ENCODE peak calls at places on chromosomes 13 and 19, in nine cellular contexts. One of them, this sample, is unnamed.

GRCh38 chr13:45534604-45535003 is 69.9 kb downstream of the COG3 start:
- DNase-seq in AG09319: no peak
- DNase-seq in stimulated activated naive CD8-positive, alpha-beta T cell treated with anti-CD3 and anti-CD28 coated beads, Interleukin-15, Interleukin-2, amounts not matched to agents 100 U/mL and 50 U/mL, for 24 hours: no peak
- DNase-seq in putamen: no peak
- DNase-seq in GM12865: no peak
- DNase-seq in astrocyte: no peak
- DNase-seq in vagina: no peak
- DNase-seq in mucosa of descending colon: no peak
- DNase-seq in effector memory CD4-positive, alpha-beta T cell: no peak
- DNase-seq in this sample: no peak

GRCh38 chr19:13684021-13684420 is 80.3 kb upstream of the MRI1 start:
- DNase-seq in putamen: peak
- DNase-seq in effector memory CD4-positive, alpha-beta T cell: no peak
- DNase-seq in AG09319: no peak
- DNase-seq in stimulated activated naive CD8-positive, alpha-beta T cell treated with anti-CD3 and anti-CD28 coated beads, Interleukin-15, Interleukin-2, amounts not matched to agents 100 U/mL and 50 U/mL, for 24 hours: no peak
- DNase-seq in GM12865: no peak
- DNase-seq in vagina: no peak
- DNase-seq in mucosa of descending colon: no peak
- DNase-seq in astrocyte: no peak
- DNase-seq in this sample: no peak

GRCh38 chr13:64925284-64925683 is 2304.9 kb downstream of the PCDH9 start:
- DNase-seq in effector memory CD4-positive, alpha-beta T cell: no peak
- DNase-seq in GM12865: peak
- DNase-seq in mucosa of descending colon: no peak
- DNase-seq in putamen: no peak
- DNase-seq in AG09319: no peak
- DNase-seq in vagina: no peak
- DNase-seq in astrocyte: no peak
- DNase-seq in stimulated activated naive CD8-positive, alpha-beta T cell treated with anti-CD3 and anti-CD28 coated beads, Interleukin-15, Interleukin-2, amounts not matched to agents 100 U/mL and 50 U/mL, for 24 hours: no peak
- DNase-seq in this sample: no peak

GRCh38 chr19:44777715-44778347 is at the start of gene CBLC:
- DNase-seq in astrocyte: no peak
- DNase-seq in GM12865: no peak
- DNase-seq in effector memory CD4-positive, alpha-beta T cell: no peak
- DNase-seq in vagina: no peak
- DNase-seq in mucosa of descending colon: peak
- DNase-seq in putamen: no peak
- DNase-seq in stimulated activated naive CD8-positive, alpha-beta T cell treated with anti-CD3 and anti-CD28 coated beads, Interleukin-15, Interleukin-2, amounts not matched to agents 100 U/mL and 50 U/mL, for 24 hours: no peak
- DNase-seq in AG09319: no peak
- DNase-seq in this sample: no peak

GRCh38 chr19:50324331-50324730 is 4.8 kb downstream of the KCNC3 start:
- DNase-seq in stimulated activated naive CD8-positive, alpha-beta T cell treated with anti-CD3 and anti-CD28 coated beads, Interleukin-15, Interleukin-2, amounts not matched to agents 100 U/mL and 50 U/mL, for 24 hours: no peak
- DNase-seq in astrocyte: no peak
- DNase-seq in effector memory CD4-positive, alpha-beta T cell: no peak
- DNase-seq in vagina: no peak
- DNase-seq in mucosa of descending colon: peak
- DNase-seq in putamen: no peak
- DNase-seq in AG09319: no peak
- DNase-seq in GM12865: no peak
- DNase-seq in this sample: no peak

GRCh38 chr13:43894438-43894837 is 14.7 kb downstream of the LACC1 start:
- DNase-seq in mucosa of descending colon: no peak
- DNase-seq in AG09319: no peak
- DNase-seq in stimulated activated naive CD8-positive, alpha-beta T cell treated with anti-CD3 and anti-CD28 coated beads, Interleukin-15, Interleukin-2, amounts not matched to agents 100 U/mL and 50 U/mL, for 24 hours: no peak
- DNase-seq in vagina: no peak
- DNase-seq in effector memory CD4-positive, alpha-beta T cell: no peak
- DNase-seq in astrocyte: no peak
- DNase-seq in GM12865: no peak
- DNase-seq in putamen: no peak
- DNase-seq in this sample: no peak

GRCh38 chr13:26973281-26973680 is 198.3 kb downstream of the USP12 start:
- DNase-seq in effector memory CD4-positive, alpha-beta T cell: no peak
- DNase-seq in mucosa of descending colon: no peak
- DNase-seq in stimulated activated naive CD8-positive, alpha-beta T cell treated with anti-CD3 and anti-CD28 coated beads, Interleukin-15, Interleukin-2, amounts not matched to agents 100 U/mL and 50 U/mL, for 24 hours: no peak
- DNase-seq in vagina: no peak
- DNase-seq in GM12865: no peak
- DNase-seq in astrocyte: no peak
- DNase-seq in putamen: no peak
- DNase-seq in AG09319: no peak
- DNase-seq in this sample: no peak

GRCh38 chr19:15280915-15281683 is 48.9 kb upstream of the EPHX3 start:
- DNase-seq in mucosa of descending colon: peak
- DNase-seq in putamen: peak
- DNase-seq in effector memory CD4-positive, alpha-beta T cell: no peak
- DNase-seq in vagina: no peak
- DNase-seq in AG09319: no peak
- DNase-seq in GM12865: no peak
- DNase-seq in astrocyte: peak
- DNase-seq in stimulated activated naive CD8-positive, alpha-beta T cell treated with anti-CD3 and anti-CD28 coated beads, Interleukin-15, Interleukin-2, amounts not matched to agents 100 U/mL and 50 U/mL, for 24 hours: no peak
- DNase-seq in this sample: peak

GRCh38 chr19:48837081-48837524 is 812 bp upstream of the HSD17B14 start:
- DNase-seq in AG09319: peak
- DNase-seq in mucosa of descending colon: peak
- DNase-seq in putamen: peak
- DNase-seq in astrocyte: peak
- DNase-seq in effector memory CD4-positive, alpha-beta T cell: peak
- DNase-seq in vagina: no peak
- DNase-seq in stimulated activated naive CD8-positive, alpha-beta T cell treated with anti-CD3 and anti-CD28 coated beads, Interleukin-15, Interleukin-2, amounts not matched to agents 100 U/mL and 50 U/mL, for 24 hours: peak
- DNase-seq in GM12865: peak
- DNase-seq in this sample: peak

GRCh38 chr19:47411101-47411500 is 8.2 kb downstream of the MEIS3 start:
- DNase-seq in mucosa of descending colon: no peak
- DNase-seq in astrocyte: peak
- DNase-seq in stimulated activated naive CD8-positive, alpha-beta T cell treated with anti-CD3 and anti-CD28 coated beads, Interleukin-15, Interleukin-2, amounts not matched to agents 100 U/mL and 50 U/mL, for 24 hours: no peak
- DNase-seq in putamen: no peak
- DNase-seq in vagina: no peak
- DNase-seq in AG09319: no peak
- DNase-seq in GM12865: no peak
- DNase-seq in effector memory CD4-positive, alpha-beta T cell: no peak
- DNase-seq in this sample: no peak

GRCh38 chr19:45804140-45804958 is 10.8 kb downstream of the RSPH6A start:
- DNase-seq in astrocyte: no peak
- DNase-seq in mucosa of descending colon: no peak
- DNase-seq in vagina: no peak
- DNase-seq in putamen: no peak
- DNase-seq in effector memory CD4-positive, alpha-beta T cell: no peak
- DNase-seq in GM12865: no peak
- DNase-seq in stimulated activated naive CD8-positive, alpha-beta T cell treated with anti-CD3 and anti-CD28 coated beads, Interleukin-15, Interleukin-2, amounts not matched to agents 100 U/mL and 50 U/mL, for 24 hours: no peak
- DNase-seq in AG09319: no peak
- DNase-seq in this sample: no peak

GRCh38 chr13:40776681-40777165 is 5.7 kb upstream of the MRPS31 start:
- DNase-seq in GM12865: peak
- DNase-seq in astrocyte: peak
- DNase-seq in vagina: peak
- DNase-seq in stimulated activated naive CD8-positive, alpha-beta T cell treated with anti-CD3 and anti-CD28 coated beads, Interleukin-15, Interleukin-2, amounts not matched to agents 100 U/mL and 50 U/mL, for 24 hours: peak
- DNase-seq in effector memory CD4-positive, alpha-beta T cell: peak
- DNase-seq in mucosa of descending colon: peak
- DNase-seq in AG09319: no peak
- DNase-seq in putamen: no peak
- DNase-seq in this sample: no peak

GRCh38 chr13:108463365-108463764 is 166.0 kb upstream of the MYO16 start:
- DNase-seq in vagina: no peak
- DNase-seq in stimulated activated naive CD8-positive, alpha-beta T cell treated with anti-CD3 and anti-CD28 coated beads, Interleukin-15, Interleukin-2, amounts not matched to agents 100 U/mL and 50 U/mL, for 24 hours: no peak
- DNase-seq in GM12865: no peak
- DNase-seq in effector memory CD4-positive, alpha-beta T cell: no peak
- DNase-seq in astrocyte: peak
- DNase-seq in mucosa of descending colon: no peak
- DNase-seq in AG09319: peak
- DNase-seq in putamen: no peak
- DNase-seq in this sample: no peak

GRCh38 chr19:862529-863304 is 3.3 kb downstream of the CFD start:
- DNase-seq in AG09319: no peak
- DNase-seq in effector memory CD4-positive, alpha-beta T cell: peak
- DNase-seq in vagina: no peak
- DNase-seq in GM12865: peak
- DNase-seq in astrocyte: no peak
- DNase-seq in mucosa of descending colon: peak
- DNase-seq in stimulated activated naive CD8-positive, alpha-beta T cell treated with anti-CD3 and anti-CD28 coated beads, Interleukin-15, Interleukin-2, amounts not matched to agents 100 U/mL and 50 U/mL, for 24 hours: peak
- DNase-seq in putamen: no peak
- DNase-seq in this sample: no peak

GRCh38 chr19:40393894-40394815 is 4.2 kb upstream of the HIPK4 start:
- DNase-seq in mucosa of descending colon: no peak
- DNase-seq in stimulated activated naive CD8-positive, alpha-beta T cell treated with anti-CD3 and anti-CD28 coated beads, Interleukin-15, Interleukin-2, amounts not matched to agents 100 U/mL and 50 U/mL, for 24 hours: no peak
- DNase-seq in AG09319: no peak
- DNase-seq in putamen: no peak
- DNase-seq in vagina: no peak
- DNase-seq in effector memory CD4-positive, alpha-beta T cell: no peak
- DNase-seq in astrocyte: no peak
- DNase-seq in GM12865: no peak
- DNase-seq in this sample: no peak

GRCh38 chr13:48838193-48839000 is 137.3 kb upstream of the FNDC3A start:
- DNase-seq in putamen: no peak
- DNase-seq in vagina: no peak
- DNase-seq in stimulated activated naive CD8-positive, alpha-beta T cell treated with anti-CD3 and anti-CD28 coated beads, Interleukin-15, Interleukin-2, amounts not matched to agents 100 U/mL and 50 U/mL, for 24 hours: no peak
- DNase-seq in astrocyte: no peak
- DNase-seq in GM12865: no peak
- DNase-seq in mucosa of descending colon: no peak
- DNase-seq in AG09319: no peak
- DNase-seq in effector memory CD4-positive, alpha-beta T cell: no peak
- DNase-seq in this sample: no peak

GRCh38 chr19:41226053-41226873 is 7.2 kb downstream of the AXL start:
- DNase-seq in effector memory CD4-positive, alpha-beta T cell: no peak
- DNase-seq in vagina: no peak
- DNase-seq in astrocyte: peak
- DNase-seq in putamen: no peak
- DNase-seq in stimulated activated naive CD8-positive, alpha-beta T cell treated with anti-CD3 and anti-CD28 coated beads, Interleukin-15, Interleukin-2, amounts not matched to agents 100 U/mL and 50 U/mL, for 24 hours: peak
- DNase-seq in GM12865: no peak
- DNase-seq in AG09319: peak
- DNase-seq in mucosa of descending colon: peak
- DNase-seq in this sample: no peak

GRCh38 chr19:2167896-2168618 is 4.3 kb downstream of the DOT1L start:
- DNase-seq in GM12865: peak
- DNase-seq in astrocyte: peak
- DNase-seq in mucosa of descending colon: peak
- DNase-seq in stimulated activated naive CD8-positive, alpha-beta T cell treated with anti-CD3 and anti-CD28 coated beads, Interleukin-15, Interleukin-2, amounts not matched to agents 100 U/mL and 50 U/mL, for 24 hours: peak
- DNase-seq in effector memory CD4-positive, alpha-beta T cell: no peak
- DNase-seq in AG09319: no peak
- DNase-seq in vagina: no peak
- DNase-seq in putamen: peak
- DNase-seq in this sample: peak